ENCODE peak calls at places on chromosome 16, in four cellular contexts. N, W, F and O are unnamed samples.

GRCh38 chr16:52611817-52612673 is 65.1 kb upstream of the TOX3 start:
- DNase-seq in N (peak), W (no peak), F (no peak), O (no peak)

GRCh38 chr16:2189252-2189893 is 7.0 kb downstream of the CASKIN1 start:
- DNase-seq in N (no peak), W (no peak), F (no peak), O (no peak)

GRCh38 chr16:89923640-89924297 is 627 bp downstream of the TUBB3 start:
- DNase-seq in N (no peak), W (no peak), F (no peak), O (no peak)

GRCh38 chr16:83389751-83390150 is 418.0 kb upstream of the HSBP1 start:
- DNase-seq in N (no peak), W (no peak), F (no peak), O (no peak)

GRCh38 chr16:57388359-57389086 is 16.0 kb upstream of the CCL17 start:
- DNase-seq in N (no peak), W (no peak), F (no peak), O (no peak)

GRCh38 chr16:15891508-15891907 is 3.1 kb upstream of the CEP20 start:
- DNase-seq in N (no peak), W (no peak), F (no peak), O (no peak)

GRCh38 chr16:87580855-87581261 is 21.4 kb upstream of the JPH3 start:
- DNase-seq in N (no peak), W (no peak), F (no peak), O (no peak)

GRCh38 chr16:50999181-50999580 is 151.9 kb downstream of the SALL1 start:
- DNase-seq in N (no peak), W (no peak), F (no peak), O (no peak)

GRCh38 chr16:2826591-2827480 is 3.3 kb upstream of the ZG16B start:
- DNase-seq in N (no peak), W (no peak), F (no peak), O (no peak)

GRCh38 chr16:84013787-84014569 is 28.6 kb downstream of the SLC38A8 start:
- DNase-seq in N (peak), W (peak), F (peak), O (peak)

GRCh38 chr16:85847681-85848601 is 48.4 kb downstream of the COX4I1 start:
- DNase-seq in N (no peak), W (no peak), F (no peak), O (no peak)

GRCh38 chr16:51374346-51374745 is 223.3 kb upstream of the SALL1 start:
- DNase-seq in N (no peak), W (no peak), F (no peak), O (peak)

GRCh38 chr16:56983211-56983751 is 6.1 kb upstream of the NLRC5 start:
- DNase-seq in N (no peak), W (no peak), F (no peak), O (no peak)

GRCh38 chr16:4140652-4141051 is 24.4 kb upstream of the ADCY9 start:
- DNase-seq in N (no peak), W (no peak), F (no peak), O (no peak)

GRCh38 chr16:85908444-85908843 is 9.5 kb downstream of the IRF8 start:
- DNase-seq in N (no peak), W (no peak), F (no peak), O (no peak)

GRCh38 chr16:71709231-71709781 is 15.2 kb downstream of the PHLPP2 start:
- DNase-seq in N (no peak), W (no peak), F (no peak), O (no peak)

GRCh38 chr16:81376880-81377279 is 62.1 kb downstream of the GAN start:
- DNase-seq in N (no peak), W (no peak), F (peak), O (no peak)

GRCh38 chr16:85453-85782 is 7.4 kb downstream of the MPG start:
- DNase-seq in N (no peak), W (no peak), F (no peak), O (no peak)

GRCh38 chr16:69607674-69608073 is 41.9 kb downstream of the NFAT5 start:
- DNase-seq in N (no peak), W (no peak), F (no peak), O (no peak)

GRCh38 chr16:29915590-29916247 is 10.3 kb downstream of the KCTD13 start:
- DNase-seq in N (no peak), W (no peak), F (no peak), O (no peak)

GRCh38 chr16:5188318-5189025 is 90.9 kb upstream of the EEF2KMT start:
- DNase-seq in N (no peak), W (no peak), F (no peak), O (no peak)

GRCh38 chr16:81526199-81526598 is 81.6 kb downstream of the CMIP start:
- DNase-seq in N (no peak), W (no peak), F (no peak), O (no peak)

GRCh38 chr16:49527621-49528020 is 154.0 kb downstream of the C16orf78 start:
- DNase-seq in N (no peak), W (no peak), F (no peak), O (no peak)

GRCh38 chr16:70493863-70494770 is 29.2 kb downstream of the COG4 start:
- DNase-seq in N (no peak), W (no peak), F (no peak), O (no peak)

GRCh38 chr16:264440-264951 is 11.2 kb downstream of the RGS11 start:
- DNase-seq in N (no peak), W (no peak), F (no peak), O (no peak)

GRCh38 chr16:12639044-12639443 is 164.6 kb downstream of the CPPED1 start:
- DNase-seq in N (no peak), W (no peak), F (no peak), O (no peak)

GRCh38 chr16:17380613-17381012 is 90.1 kb downstream of the XYLT1 start:
- DNase-seq in N (no peak), W (no peak), F (no peak), O (no peak)